ENCODE peak calls at places on chromosomes 16 and 17, in six cellular contexts. S is AG10803, N is breast epithelium, J is nephron progenitor cell, C is tibial nerve, D is heart right ventricle. P is an unnamed sample.

GRCh38 chr16:49529646-49530045 is 156.0 kb downstream of the C16orf78 start:
- DNase-seq in N (no peak), J (no peak), D (no peak), S (no peak), C (no peak), P (no peak)

GRCh38 chr16:55569025-55569424 is 2.5 kb downstream of the CAPNS2 start:
- DNase-seq in S (peak), D (no peak), N (no peak), C (no peak), J (no peak), P (no peak)

GRCh38 chr17:19769946-19770652 is 22.0 kb upstream of the ALDH3A1 start:
- DNase-seq in C (no peak), J (no peak), N (no peak), D (no peak), S (peak), P (no peak)

GRCh38 chr16:15874745-15875314 is 13.6 kb downstream of the CEP20 start:
- DNase-seq in J (peak), N (peak), D (peak), C (peak), S (peak), P (no peak)

GRCh38 chr16:53484542-53484941 is 18.5 kb downstream of the AKTIP start:
- DNase-seq in J (no peak), D (no peak), C (no peak), S (no peak), N (no peak), P (no peak)

GRCh38 chr17:2468270-2468669 is 43.4 kb downstream of the METTL16 start:
- DNase-seq in J (no peak), N (no peak), C (no peak), S (peak), D (no peak), P (no peak)

GRCh38 chr17:73646409-73647305 is 2.4 kb upstream of the SDK2 start:
- DNase-seq in J (peak), N (no peak), S (no peak), D (no peak), C (no peak), P (no peak)

GRCh38 chr17:47862621-47863440 is 11.9 kb upstream of the SP6 start:
- DNase-seq in J (no peak), S (peak), N (no peak), D (no peak), C (no peak), P (no peak)

GRCh38 chr17:42274273-42274542 is 2.0 kb downstream of the STAT5B start:
- DNase-seq in D (no peak), J (no peak), C (no peak), N (peak), S (no peak), P (no peak)

GRCh38 chr16:57999971-58000705 is at the start of gene ZNF319:
- DNase-seq in J (no peak), D (no peak), S (peak), N (no peak), C (no peak), P (no peak)

GRCh38 chr17:70073326-70073725 is 1.7 kb upstream of the KCNJ16 start:
- DNase-seq in S (peak), N (no peak), J (no peak), C (no peak), D (no peak), P (no peak)

GRCh38 chr16:85659336-85659735 is 29.4 kb downstream of the GINS2 start:
- DNase-seq in C (no peak), D (peak), J (no peak), S (no peak), N (no peak), P (no peak)

GRCh38 chr17:48630925-48631692 is 5.0 kb upstream of the HOXB9 start:
- DNase-seq in N (no peak), D (no peak), J (peak), S (no peak), C (no peak), P (peak)

GRCh38 chr17:31067699-31068184 is 27.0 kb upstream of the NF1 start:
- DNase-seq in N (no peak), D (no peak), S (peak), J (no peak), C (no peak), P (no peak)

GRCh38 chr16:66650707-66651473 is 45.7 kb downstream of the CMTM4 start:
- DNase-seq in C (peak), D (peak), S (peak), N (peak), J (peak), P (peak)

GRCh38 chr16:13390093-13390985 is 488.9 kb downstream of the SHISA9 start:
- DNase-seq in C (no peak), J (no peak), S (no peak), N (no peak), D (no peak), P (no peak)

GRCh38 chr17:60110586-60110985 is 31.9 kb upstream of the HEATR6 start:
- DNase-seq in J (no peak), S (no peak), C (no peak), D (no peak), N (no peak), P (no peak)

GRCh38 chr17:1008008-1008761 is 11.3 kb downstream of the TIMM22 start:
- DNase-seq in D (peak), S (peak), J (no peak), N (peak), C (peak), P (no peak)

GRCh38 chr17:5122586-5123342 is 6.9 kb downstream of the USP6 start:
- DNase-seq in N (peak), S (no peak), C (no peak), J (peak), D (no peak), P (no peak)
- TF ChIP-seq CTCF in N (no peak), S (no peak), C (no peak), J (no peak), D (no peak), P (no peak)

GRCh38 chr17:35214192-35214591 is 20.0 kb upstream of the SLC35G3 start:
- DNase-seq in J (no peak), N (no peak), S (no peak), C (no peak), D (no peak), P (no peak)

GRCh38 chr17:35212668-35213067 is 18.5 kb upstream of the SLC35G3 start:
- DNase-seq in S (no peak), J (no peak), C (no peak), D (no peak), N (no peak), P (no peak)

GRCh38 chr17:35213412-35213925 is 19.3 kb upstream of the SLC35G3 start:
- DNase-seq in J (no peak), S (no peak), D (no peak), C (no peak), N (no peak), P (no peak)

GRCh38 chr17:35214631-35215273 is 20.6 kb upstream of the SLC35G3 start:
- DNase-seq in S (no peak), C (no peak), D (no peak), J (no peak), N (no peak), P (no peak)

GRCh38 chr17:35210741-35211140 is 16.5 kb upstream of the SLC35G3 start:
- DNase-seq in S (no peak), D (no peak), C (no peak), J (no peak), N (no peak), P (no peak)
- TF ChIP-seq CTCF in S (no peak), D (no peak), C (no peak), J (no peak), N (no peak), P (no peak)

GRCh38 chr17:33522623-33523022 is 229.5 kb upstream of the ASIC2 start:
- DNase-seq in C (no peak), J (no peak), S (no peak), D (no peak), N (no peak), P (no peak)
- TF ChIP-seq CTCF in C (no peak), J (peak), S (no peak), D (no peak), N (no peak), P (no peak)

GRCh38 chr17:45284176-45285140 is 22.6 kb upstream of the SPATA32 start:
- DNase-seq in C (no peak), S (no peak), N (peak), D (peak), J (no peak), P (no peak)
- TF ChIP-seq CTCF in C (no peak), S (peak), N (no peak), D (no peak), J (no peak), P (peak)